ENCODE peak calls at places on chromosomes 12 and 14, in seven cellular contexts. G is DND-41, T is hepatocyte, X is H9, H is body of pancreas, U is GM23248, Q is upper lobe of right lung. A is an unnamed sample. For H3K9me3 and H3K4me1, the result is how much of the 10 kb centered on the place peaks cover.

GRCh38 chr14:38961136-38961535 is 141.9 kb downstream of the SEC23A start:
- DNase-seq in G (no peak), T (no peak), X (no peak), H (no peak), U (no peak), Q (no peak), A (no peak)

GRCh38 chr14:57982161-57982560 is 116.3 kb upstream of the SLC35F4 start:
- DNase-seq in G (no peak), T (no peak), X (no peak), H (no peak), U (no peak), Q (no peak), A (no peak)

GRCh38 chr14:100025111-100025510 is 40.1 kb upstream of the EVL start:
- DNase-seq in G (peak), T (peak), X (peak), H (peak), U (peak), Q (peak), A (peak)

GRCh38 chr14:70754989-70755388 is 54.3 kb downstream of the MAP3K9 start:
- DNase-seq in G (no peak), T (no peak), X (peak), H (peak), U (peak), Q (peak), A (peak)

GRCh38 chr12:6224550-6224949 is 24.4 kb downstream of the CD9 start:
- DNase-seq in G (no peak), T (peak), X (no peak), H (no peak), U (peak), Q (no peak), A (no peak)

GRCh38 chr12:61188801-61189595 is 1071.2 kb upstream of the USP15 start:
- DNase-seq in G (no peak), T (no peak), X (peak), H (no peak), U (no peak), Q (no peak), A (no peak)

GRCh38 chr12:93573552-93574223 is 1.2 kb downstream of the SOCS2 start:
- DNase-seq in G (peak), T (peak), X (no peak), H (no peak), U (peak), Q (no peak), A (no peak)

GRCh38 chr14:60215127-60215444 is 33.9 kb upstream of the PPM1A start:
- DNase-seq in G (no peak), T (no peak), X (no peak), H (no peak), U (no peak), Q (no peak), A (no peak)

GRCh38 chr12:10705655-10706054 is 17.5 kb downstream of the YBX3 start:
- DNase-seq in G (no peak), T (no peak), X (no peak), H (no peak), U (peak), Q (no peak), A (no peak)

GRCh38 chr12:25130741-25131188 is 64.2 kb downstream of the DNAI7 start:
- DNase-seq in G (no peak), T (peak), X (no peak), H (no peak), U (peak), Q (no peak), A (no peak)

GRCh38 chr12:10191865-10192264 is 13.0 kb downstream of the TMEM52B start:
- DNase-seq in G (no peak), T (no peak), X (no peak), H (no peak), U (peak), Q (no peak), A (no peak)

GRCh38 chr14:72538387-72538786 is 355.5 kb downstream of the DPF3 start:
- DNase-seq in G (no peak), T (no peak), X (no peak), H (no peak), U (no peak), Q (no peak), A (no peak)

GRCh38 chr12:52346596-52346995 is 20.7 kb downstream of the KRT85 start:
- DNase-seq in G (no peak), T (peak), X (no peak), H (peak), U (no peak), Q (no peak), A (no peak)

GRCh38 chr12:121124402-121125109 is 8.1 kb upstream of the P2RX7 start:
- DNase-seq in G (no peak), T (peak), X (no peak), H (peak), U (peak), Q (no peak), A (no peak)

GRCh38 chr14:67984274-67984673 is 164.7 kb downstream of the RAD51B start:
- DNase-seq in G (no peak), T (no peak), X (no peak), H (no peak), U (no peak), Q (no peak), A (no peak)

GRCh38 chr14:70698288-70698687 is 56.6 kb downstream of the TTC9 start:
- DNase-seq in G (no peak), T (peak), X (no peak), H (peak), U (peak), Q (no peak), A (no peak)

GRCh38 chr14:75003250-75004027 is 718 bp downstream of the EIF2B2 start:
- DNase-seq in G (no peak), T (peak), X (no peak), H (no peak), U (peak), Q (no peak), A (no peak)

GRCh38 chr14:104979758-104980591 is 1.8 kb upstream of the AHNAK2 start:
- DNase-seq in G (no peak), T (peak), X (peak), H (peak), U (no peak), Q (peak), A (peak)

GRCh38 chr12:78888583-78888982 is 24.0 kb downstream of the SYT1 start:
- DNase-seq in G (no peak), T (no peak), X (no peak), H (no peak), U (no peak), Q (no peak), A (no peak)

GRCh38 chr12:46259713-46260112 is 9.1 kb downstream of the SLC38A1 start:
- DNase-seq in G (no peak), T (no peak), X (no peak), H (no peak), U (no peak), Q (no peak), A (no peak)

GRCh38 chr12:113246478-113247122 is 25.3 kb downstream of the TPCN1 start:
- DNase-seq in G (no peak), T (peak), X (peak), H (peak), U (no peak), Q (no peak), A (no peak)

GRCh38 chr12:63149884-63150254 is 1.1 kb downstream of the AVPR1A start:
- DNase-seq in G (no peak), T (no peak), X (no peak), H (peak), U (no peak), Q (no peak), A (no peak)

GRCh38 chr12:127528576-127528975 is 738.4 kb upstream of the TMEM132C start:
- DNase-seq in G (no peak), T (no peak), X (no peak), H (no peak), U (no peak), Q (no peak), A (no peak)

GRCh38 chr14:95440951-95441350 is 75.5 kb downstream of the SYNE3 start:
- DNase-seq in G (no peak), T (no peak), X (no peak), H (no peak), U (peak), Q (no peak), A (no peak)

GRCh38 chr12:121107681-121108080 is 25.0 kb upstream of the P2RX7 start:
- DNase-seq in G (no peak), T (no peak), X (no peak), H (no peak), U (peak), Q (no peak), A (no peak)

GRCh38 chr14:96793547-96793946 is 3.6 kb upstream of the VRK1 start:
- DNase-seq in G (no peak), T (no peak), X (no peak), H (no peak), U (peak), Q (no peak), A (no peak)

GRCh38 chr12:69096669-69097364 is 142.6 kb upstream of the CPSF6 start:
- DNase-seq in G (no peak), T (no peak), X (no peak), H (no peak), U (peak), Q (no peak), A (no peak)

GRCh38 chr12:67182551-67182950 is 86.6 kb upstream of the CAND1 start:
- DNase-seq in G (no peak), T (no peak), X (no peak), H (no peak), U (no peak), Q (no peak), A (no peak)

GRCh38 chr12:95385246-95385645 is 88.7 kb upstream of the METAP2 start:
- DNase-seq in G (no peak), T (peak), X (no peak), H (peak), U (peak), Q (no peak), A (no peak)

GRCh38 chr14:68679746-68680467 is 113.0 kb downstream of the ZFP36L1 start:
- DNase-seq in G (no peak), T (no peak), X (no peak), H (no peak), U (no peak), Q (no peak), A (no peak)

GRCh38 chr12:69687390-69687789 is 11.7 kb downstream of the BEST3 start:
- DNase-seq in G (no peak), T (no peak), X (no peak), H (no peak), U (peak), Q (no peak), A (no peak)

GRCh38 chr12:133235401-133236112 is at the start of gene ANHX:
- DNase-seq in G (no peak), T (peak), X (no peak), H (no peak), U (no peak), Q (no peak), A (no peak)

GRCh38 chr12:114670257-114670955 is 13.6 kb downstream of the TBX3 start:
- DNase-seq in G (no peak), T (no peak), X (no peak), H (no peak), U (peak), Q (no peak), A (no peak)

GRCh38 chr14:105852378-105853088 is 326.1 kb downstream of the TMEM121 start:
- DNase-seq in G (peak), T (no peak), X (peak), H (no peak), U (no peak), Q (peak), A (peak)

GRCh38 chr14:51596473-51596870 is 55.2 kb upstream of the FRMD6 start:
- DNase-seq in G (no peak), T (no peak), X (no peak), H (no peak), U (no peak), Q (no peak), A (no peak)

GRCh38 chr12:81381951-81382350 is 304.1 kb downstream of the ACSS3 start:
- DNase-seq in G (no peak), T (no peak), X (no peak), H (no peak), U (no peak), Q (no peak), A (no peak)

DNA sequence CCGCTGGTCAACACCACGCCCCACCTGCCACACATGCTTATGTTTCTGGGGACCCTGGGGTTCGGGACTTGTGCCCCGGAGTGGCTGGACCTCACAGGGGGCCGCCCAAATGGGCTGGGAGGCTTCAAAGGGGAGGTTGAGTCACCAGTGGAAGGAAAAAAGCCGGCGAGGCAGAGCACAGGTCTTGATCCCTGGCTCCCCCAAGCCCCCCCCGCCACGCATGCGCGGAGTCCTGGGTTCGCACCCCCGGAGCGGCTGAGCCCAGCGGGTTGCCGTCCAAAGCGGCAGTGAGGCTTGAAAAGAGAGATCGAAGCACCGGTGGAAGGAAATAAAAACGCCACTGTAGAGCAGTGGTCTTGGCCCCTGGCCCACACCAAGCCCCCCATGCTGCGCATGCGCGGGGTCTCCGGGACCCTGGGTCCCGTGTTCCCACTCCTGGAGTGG is 313.5 kb downstream of the ALG10 start:
- DNase-seq in G (no peak), T (no peak), X (no peak), H (no peak), U (no peak), Q (no peak), A (no peak)
- H3K9me3 ChIP-seq in G (half or more), T (under half), X (half or more), H (under half), U (under half), Q (under half), A (under half)

GRCh38 chr12:71219224-71219623 is 61.4 kb upstream of the TSPAN8 start:
- DNase-seq in G (no peak), T (no peak), X (no peak), H (no peak), U (no peak), Q (no peak), A (no peak)
- H3K4me1 ChIP-seq in G (under half), T (under half), X (under half), H (under half), U (under half), Q (under half), A (under half)

DNA sequence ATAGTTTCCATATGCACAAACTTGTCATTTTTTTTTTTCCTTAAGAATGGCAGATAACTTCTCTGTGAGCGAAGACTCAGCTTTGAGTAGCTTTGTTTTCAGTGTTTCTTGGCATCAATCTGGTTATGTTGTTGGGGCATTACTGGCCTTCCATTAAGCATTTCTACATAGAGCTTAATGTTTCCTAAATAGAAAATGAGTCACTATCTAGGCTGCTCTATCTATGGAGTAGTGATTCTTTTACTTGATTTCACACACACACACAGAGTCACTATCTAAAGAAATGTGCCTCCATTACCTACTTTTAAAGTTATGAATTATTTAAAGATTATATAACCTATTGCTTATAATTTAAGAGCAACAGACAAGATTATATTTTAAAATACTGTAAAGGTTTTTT is 53.9 kb downstream of the TMEM260 start:
- DNase-seq in G (no peak), T (no peak), X (no peak), H (no peak), U (peak), Q (no peak), A (no peak)
- H3K9me3 ChIP-seq in G (under half), T (under half), X (under half), H (under half), U (under half), Q (under half), A (under half)

DNA sequence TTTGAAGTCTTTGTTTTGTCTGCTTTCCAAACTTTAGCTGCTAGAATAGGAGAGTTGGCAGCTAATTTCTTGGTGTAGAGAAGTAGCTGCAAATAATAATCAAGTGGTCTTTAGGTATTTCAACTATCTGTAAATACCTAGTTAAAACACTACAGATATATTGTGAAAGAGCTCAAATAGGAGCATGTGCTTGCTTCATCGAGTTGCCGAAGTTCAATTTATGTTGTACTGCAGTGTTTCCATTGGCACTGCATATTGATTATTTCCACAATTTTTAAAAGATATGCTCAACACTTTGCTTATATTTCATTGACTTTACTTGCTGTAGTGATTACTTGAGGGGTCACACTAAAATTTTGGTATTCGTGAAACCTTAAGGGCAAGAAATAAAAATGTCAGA is 131.6 kb upstream of the BMP4 start:
- DNase-seq in G (no peak), T (no peak), X (no peak), H (no peak), U (no peak), Q (no peak), A (no peak)
- H3K4me1 ChIP-seq in G (under half), T (under half), X (under half), H (under half), U (under half), Q (under half), A (under half)

DNA sequence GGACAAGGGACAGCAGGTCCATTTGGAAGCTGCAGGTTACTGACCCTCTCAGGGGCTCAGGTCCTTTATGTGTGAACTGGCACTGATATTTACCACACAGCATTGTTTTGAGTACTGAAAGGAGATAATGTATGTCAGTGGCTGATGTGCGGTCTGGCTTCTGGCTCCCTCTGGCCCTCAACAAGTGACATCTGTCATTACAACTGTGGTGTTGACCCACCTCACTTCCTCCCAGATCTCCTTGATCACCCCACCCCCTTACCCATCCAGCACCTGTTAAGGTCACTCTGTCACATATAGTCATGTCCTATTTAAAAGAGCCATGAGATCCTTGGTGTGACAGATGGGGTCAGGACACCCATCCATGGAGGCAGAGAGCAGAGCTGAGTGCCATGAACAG is 22.7 kb upstream of the PRIMA1 start:
- DNase-seq in G (no peak), T (no peak), X (no peak), H (no peak), U (no peak), Q (no peak), A (no peak)
- H3K9me3 ChIP-seq in G (under half), T (under half), X (under half), H (under half), U (under half), Q (under half), A (under half)